ENCODE peak calls at places on chromosomes 4 and X, in seven cellular contexts. X is neuronal stem cell, I is mesendoderm, C is IMR-90, B is trophoblast cell, T is mesenchymal stem cell, D is H1. N is an unnamed sample.
A peak's percentile ranks its signal among the peaks of the same experiment; 100 is the strongest.

GRCh38 chrX:21993265-21993664 is 38.9 kb upstream of the PHEX start:
- DNase-seq in C (no peak), D (no peak), T (no peak), X (no peak), I (no peak), B (no peak), N (no peak)

GRCh38 chr4:7044415-7044930 is 1.3 kb downstream of the TADA2B start:
- DNase-seq in C (no peak), T (peak; percentile 19), I (no peak), B (no peak), X (no peak), D (no peak), N (no peak)

GRCh38 chrX:132092439-132093065 is 35.3 kb downstream of the FRMD7 start:
- DNase-seq in C (peak; percentile 61), B (peak; percentile 39), T (peak; percentile 66), X (peak; percentile 50), D (peak; percentile 57), I (peak; percentile 79), N (peak; percentile 66)

GRCh38 chr4:10924274-10924673 is 239.7 kb upstream of the CLNK start:
- DNase-seq in X (no peak), T (no peak), I (no peak), B (no peak), C (no peak), D (no peak), N (no peak)

GRCh38 chrX:137034508-137034872 is 695 bp upstream of the GPR101 start:
- DNase-seq in T (no peak), D (no peak), B (no peak), I (no peak), C (no peak), X (no peak), N (no peak)

GRCh38 chr4:156977435-156978160 is 6.0 kb upstream of the PDGFC start:
- DNase-seq in X (no peak), T (peak; percentile 79), B (peak; percentile 90), I (no peak), C (peak; percentile 97), D (no peak), N (no peak)

GRCh38 chr4:59571805-59572430 is 1628.2 kb upstream of the ADGRL3 start:
- DNase-seq in X (no peak), B (no peak), I (no peak), T (no peak), D (no peak), C (no peak), N (no peak)

GRCh38 chr4:158290912-158291311 is 80.6 kb downstream of the TMEM144 start:
- DNase-seq in X (no peak), B (no peak), C (no peak), T (no peak), D (no peak), I (no peak), N (no peak)

GRCh38 chr4:77336411-77337142 is 179.6 kb downstream of the CCNG2 start:
- DNase-seq in I (no peak), T (no peak), D (no peak), B (no peak), C (no peak), X (no peak), N (no peak)

GRCh38 chr4:165767671-165768070 is 105.4 kb upstream of the TLL1 start:
- DNase-seq in C (no peak), D (no peak), I (no peak), X (no peak), T (no peak), B (no peak), N (no peak)

GRCh38 chrX:150982786-150983525 is at the start of gene HMGB3:
- DNase-seq in C (peak; percentile 86), T (peak; percentile 93), B (peak; percentile 92), X (peak; percentile 90), D (peak; percentile 85), I (peak; percentile 98), N (peak; percentile 97)

GRCh38 chr4:151371045-151371605 is 37.9 kb upstream of the FHIP1A start:
- DNase-seq in C (no peak), B (no peak), T (no peak), I (no peak), D (no peak), X (no peak), N (no peak)

GRCh38 chr4:1172228-1172851 is at the start of gene SPON2:
- DNase-seq in B (no peak), X (peak; percentile 47), D (peak; percentile 73), I (peak; percentile 44), C (peak; percentile 27), T (peak; percentile 89), N (peak; percentile 56)

GRCh38 chrX:110045988-110046387 is 43.1 kb downstream of the TMEM164 start:
- DNase-seq in C (no peak), X (no peak), D (no peak), I (peak; percentile 60), B (no peak), T (no peak), N (no peak)

GRCh38 chrX:71291381-71291780 is 7.9 kb downstream of the NONO start:
- DNase-seq in T (peak; percentile 33), B (no peak), I (no peak), D (no peak), X (no peak), C (peak; percentile 35), N (no peak)

GRCh38 chr4:141375855-141376254 is 155.2 kb downstream of the ZNF330 start:
- DNase-seq in X (no peak), T (peak; percentile 67), D (no peak), B (no peak), C (peak; percentile 93), I (peak; percentile 85), N (peak; percentile 44)

GRCh38 chr4:89166971-89167475 is 55.7 kb downstream of the TIGD2 start:
- DNase-seq in X (no peak), B (no peak), T (no peak), I (no peak), D (no peak), C (no peak), N (no peak)

GRCh38 chr4:4386736-4387392 is at the start of gene NSG1:
- DNase-seq in I (no peak), X (peak; percentile 44), B (no peak), D (peak; percentile 71), T (peak; percentile 48), C (peak; percentile 18), N (no peak)

GRCh38 chr4:25970691-25971427 is 56.8 kb downstream of the SMIM20 start:
- DNase-seq in D (no peak), C (no peak), I (peak; percentile 66), T (peak; percentile 37), B (peak; percentile 59), X (no peak), N (no peak)

GRCh38 chr4:138736362-138736761 is 279.2 kb upstream of the NOCT start:
- DNase-seq in D (no peak), I (no peak), B (no peak), X (no peak), T (peak; percentile 50), C (peak; percentile 64), N (no peak)

GRCh38 chr4:46267866-46268265 is 122.1 kb downstream of the GABRA2 start:
- DNase-seq in I (no peak), X (no peak), C (no peak), T (no peak), B (no peak), D (no peak), N (no peak)

GRCh38 chr4:159432436-159432835 is 329.6 kb downstream of the RAPGEF2 start:
- DNase-seq in I (no peak), X (no peak), C (no peak), D (no peak), T (no peak), B (no peak), N (no peak)

GRCh38 chr4:40881096-40881495 is 131.3 kb downstream of the NSUN7 start:
- DNase-seq in X (no peak), B (peak; percentile 29), C (no peak), I (peak; percentile 66), T (no peak), D (no peak), N (no peak)

GRCh38 chrX:20309796-20310195 is 43.1 kb upstream of the RPS6KA3 start:
- DNase-seq in X (no peak), I (no peak), D (no peak), C (peak; percentile 73), T (no peak), B (no peak), N (no peak)
- H3K9ac ChIP-seq in X (no peak overlapping the region), I (no peak overlapping the region), D (no peak overlapping the region), C (no peak overlapping the region), T (no peak overlapping the region), B (no peak overlapping the region), N (no peak overlapping the region)

DNA sequence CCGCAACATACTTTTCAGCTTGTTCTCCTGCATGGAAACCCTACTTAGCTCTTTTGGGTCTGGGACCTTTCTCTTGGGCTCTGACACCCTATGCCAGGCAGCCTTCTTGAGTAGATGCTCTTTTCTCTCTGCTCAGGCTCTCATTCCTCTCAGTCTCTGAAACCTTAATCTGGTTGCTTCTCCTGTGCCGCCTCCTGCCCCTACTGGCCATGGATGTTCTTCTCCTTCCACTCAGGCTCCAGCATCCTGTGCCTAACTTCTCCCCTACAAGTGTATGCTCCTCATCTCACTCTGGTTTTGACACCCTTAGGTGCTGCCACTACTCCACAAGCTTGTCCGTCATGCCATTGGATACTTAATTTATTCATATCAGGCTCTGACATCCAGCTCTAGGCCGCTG is 15.2 kb downstream of the BLTP1 start:
- DNase-seq in X (no peak), B (no peak), I (peak; percentile 13), C (no peak), D (no peak), T (no peak), N (no peak)
- H2AK5ac ChIP-seq in X (no peak overlapping the region), B (no peak overlapping the region), I (no peak overlapping the region), C (no peak overlapping the region), D (peak overlapping the region; percentile 53), T (no peak overlapping the region), N (no peak overlapping the region)

GRCh38 chrX:29870608-29871007 is 344.8 kb upstream of the MAGEB2 start:
- DNase-seq in X (no peak), C (no peak), T (no peak), B (no peak), D (no peak), I (no peak), N (no peak)
- H3K9ac ChIP-seq in X (no peak overlapping the region), C (no peak overlapping the region), T (no peak overlapping the region), B (no peak overlapping the region), D (no peak overlapping the region), I (no peak overlapping the region), N (no peak overlapping the region)

DNA sequence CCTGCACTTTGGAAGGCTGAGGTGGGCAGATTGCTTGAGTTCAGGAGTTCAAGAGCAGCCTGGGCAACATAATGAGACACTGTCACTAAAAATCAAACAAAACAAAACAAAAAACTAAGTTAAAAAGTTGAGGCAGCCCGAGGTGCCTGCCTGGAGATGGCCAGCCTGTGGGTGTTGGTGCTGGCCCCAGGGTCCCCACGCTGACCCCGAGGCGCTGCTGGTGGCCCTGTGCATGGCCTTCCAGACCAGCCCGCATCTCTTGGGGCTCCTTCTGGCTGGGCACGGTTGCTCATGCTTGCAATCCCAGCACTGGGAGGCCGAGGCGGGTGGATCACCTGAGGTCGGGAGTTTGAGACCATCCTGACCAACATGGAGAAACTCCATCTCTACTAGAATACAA is 4.4 kb downstream of the ETNPPL start:
- DNase-seq in C (no peak), B (no peak), I (no peak), T (no peak), D (peak; percentile 30), X (no peak), N (no peak)
- H2AK5ac ChIP-seq in C (no peak overlapping the region), B (no peak overlapping the region), I (no peak overlapping the region), T (no peak overlapping the region), D (no peak overlapping the region), X (no peak overlapping the region), N (no peak overlapping the region)

DNA sequence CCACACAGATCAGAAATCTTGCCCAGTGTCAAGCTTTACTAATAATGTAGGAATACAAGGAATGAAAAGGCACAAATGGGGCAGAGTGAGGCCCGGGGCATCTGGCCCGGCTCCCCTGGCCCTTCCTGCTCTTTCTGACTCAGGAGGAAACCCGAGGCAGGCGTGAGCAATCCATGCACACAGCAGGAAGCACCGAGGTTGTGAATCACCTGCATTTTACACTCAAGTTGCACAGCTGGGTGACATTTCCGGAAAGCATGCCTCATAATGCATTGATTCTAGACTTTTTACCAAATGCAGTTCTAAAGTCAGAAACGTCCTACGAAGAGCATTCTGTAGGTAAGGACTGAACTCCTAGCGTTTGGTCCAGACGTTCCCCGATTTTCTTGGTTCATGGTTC is 38.9 kb downstream of the PRIMPOL start:
- DNase-seq in C (peak; percentile 95), D (no peak), X (no peak), I (peak; percentile 82), B (peak; percentile 80), T (peak; percentile 73), N (peak; percentile 72)
- H3K9ac ChIP-seq in C (no peak overlapping the region), D (no peak overlapping the region), X (no peak overlapping the region), I (no peak overlapping the region), B (no peak overlapping the region), T (peak overlapping the region; percentile 55), N (no peak overlapping the region)

N was measured in H9.